ENCODE peak calls at places on chromosomes 5 and 9, in six cellular contexts. One of them, this sample, is unnamed. For H3K9me3, the result is how much of the 10 kb centered on the place peaks cover.

GRCh38 chr5:176671890-176672615 is 24.8 kb downstream of the TSPAN17 start:
- DNase-seq in hepatocyte: no peak
- DNase-seq in OCI-LY7: no peak
- DNase-seq in effector memory CD4-positive, alpha-beta T cell: no peak
- DNase-seq in transverse colon: no peak
- DNase-seq in neural progenitor cell: peak
- DNase-seq in this sample: no peak

GRCh38 chr9:112820886-112821285 is 69.8 kb downstream of the SLC46A2 start:
- DNase-seq in hepatocyte: no peak
- DNase-seq in OCI-LY7: no peak
- DNase-seq in effector memory CD4-positive, alpha-beta T cell: no peak
- DNase-seq in transverse colon: no peak
- DNase-seq in neural progenitor cell: no peak
- DNase-seq in this sample: no peak

GRCh38 chr5:42005561-42006153 is 80.6 kb downstream of the FBXO4 start:
- DNase-seq in hepatocyte: peak
- DNase-seq in OCI-LY7: peak
- DNase-seq in effector memory CD4-positive, alpha-beta T cell: no peak
- DNase-seq in transverse colon: no peak
- DNase-seq in neural progenitor cell: peak
- DNase-seq in this sample: no peak

GRCh38 chr9:14222149-14222835 is 91.6 kb downstream of the NFIB start:
- DNase-seq in hepatocyte: no peak
- DNase-seq in OCI-LY7: no peak
- DNase-seq in effector memory CD4-positive, alpha-beta T cell: no peak
- DNase-seq in transverse colon: no peak
- DNase-seq in neural progenitor cell: no peak
- DNase-seq in this sample: no peak

GRCh38 chr5:18553269-18553668 is 919.0 kb downstream of the TAF11L14 start:
- DNase-seq in hepatocyte: peak
- DNase-seq in OCI-LY7: no peak
- DNase-seq in effector memory CD4-positive, alpha-beta T cell: no peak
- DNase-seq in transverse colon: no peak
- DNase-seq in neural progenitor cell: no peak
- DNase-seq in this sample: peak

GRCh38 chr5:164597293-164597900 is 1092.0 kb downstream of the MAT2B start:
- DNase-seq in hepatocyte: peak
- DNase-seq in OCI-LY7: peak
- DNase-seq in effector memory CD4-positive, alpha-beta T cell: no peak
- DNase-seq in transverse colon: no peak
- DNase-seq in neural progenitor cell: peak
- DNase-seq in this sample: no peak

GRCh38 chr5:33324667-33325307 is 116.0 kb upstream of the TARS1 start:
- DNase-seq in hepatocyte: no peak
- DNase-seq in OCI-LY7: no peak
- DNase-seq in effector memory CD4-positive, alpha-beta T cell: no peak
- DNase-seq in transverse colon: no peak
- DNase-seq in neural progenitor cell: no peak
- DNase-seq in this sample: no peak

GRCh38 chr5:75529185-75529584 is 17.5 kb downstream of the POLK start:
- DNase-seq in hepatocyte: no peak
- DNase-seq in OCI-LY7: no peak
- DNase-seq in effector memory CD4-positive, alpha-beta T cell: no peak
- DNase-seq in transverse colon: no peak
- DNase-seq in neural progenitor cell: no peak
- DNase-seq in this sample: no peak

GRCh38 chr5:225334-225733 is 7.2 kb downstream of the SDHA start:
- DNase-seq in hepatocyte: no peak
- DNase-seq in OCI-LY7: no peak
- DNase-seq in effector memory CD4-positive, alpha-beta T cell: no peak
- DNase-seq in transverse colon: no peak
- DNase-seq in neural progenitor cell: no peak
- DNase-seq in this sample: no peak

DNA sequence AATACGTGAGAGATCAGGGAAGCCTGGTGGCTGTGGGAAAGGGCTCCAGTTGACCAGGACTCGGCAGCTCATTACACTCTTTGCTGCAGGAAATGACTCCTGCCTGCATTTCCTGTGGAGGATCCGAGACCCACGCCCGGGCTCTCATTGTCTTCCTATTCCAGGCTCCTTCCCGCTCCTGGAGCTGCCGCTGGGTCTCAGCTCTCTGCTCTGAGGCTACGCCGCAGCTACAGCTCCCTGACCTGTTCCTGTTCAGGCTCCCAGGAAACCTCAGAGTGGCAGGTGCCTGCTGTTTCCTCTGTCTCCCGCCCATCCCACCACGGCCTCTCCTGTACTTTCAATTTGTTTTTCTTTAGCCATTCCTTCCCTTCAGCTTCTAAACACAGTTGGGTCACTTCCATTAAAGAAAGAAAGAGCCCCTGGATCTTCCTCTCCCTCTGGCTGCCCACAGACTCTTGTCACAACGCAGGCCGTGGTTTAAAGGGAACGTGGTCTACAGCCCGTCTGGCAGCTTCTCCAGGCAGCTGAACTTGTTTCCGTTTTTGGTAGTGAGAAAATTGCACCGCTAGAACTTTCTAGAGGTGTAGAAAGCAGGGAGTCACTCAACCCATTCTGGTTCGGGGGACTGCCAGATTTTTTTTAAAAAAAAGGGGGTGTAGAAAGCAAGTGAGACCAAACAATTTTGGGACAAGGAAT is 71.4 kb downstream of the IL6ST start:
- DNase-seq in hepatocyte: no peak
- DNase-seq in OCI-LY7: no peak
- DNase-seq in effector memory CD4-positive, alpha-beta T cell: no peak
- DNase-seq in transverse colon: no peak
- DNase-seq in neural progenitor cell: peak
- DNase-seq in this sample: no peak
- H3K4me3 ChIP-seq in hepatocyte: no peak
- H3K4me3 ChIP-seq in OCI-LY7: no peak
- H3K4me3 ChIP-seq in effector memory CD4-positive, alpha-beta T cell: peak
- H3K4me3 ChIP-seq in transverse colon: no peak
- H3K4me3 ChIP-seq in neural progenitor cell: no peak
- H3K4me3 ChIP-seq in this sample: no peak

GRCh38 chr9:135244271-135244691 is 156.8 kb downstream of the OLFM1 start:
- DNase-seq in hepatocyte: no peak
- DNase-seq in OCI-LY7: no peak
- DNase-seq in effector memory CD4-positive, alpha-beta T cell: no peak
- DNase-seq in transverse colon: no peak
- DNase-seq in neural progenitor cell: no peak
- DNase-seq in this sample: no peak
- H3K9me3 ChIP-seq in hepatocyte: under half
- H3K9me3 ChIP-seq in OCI-LY7: under half
- H3K9me3 ChIP-seq in effector memory CD4-positive, alpha-beta T cell: under half
- H3K9me3 ChIP-seq in transverse colon: under half
- H3K9me3 ChIP-seq in neural progenitor cell: under half
- H3K9me3 ChIP-seq in this sample: under half

DNA sequence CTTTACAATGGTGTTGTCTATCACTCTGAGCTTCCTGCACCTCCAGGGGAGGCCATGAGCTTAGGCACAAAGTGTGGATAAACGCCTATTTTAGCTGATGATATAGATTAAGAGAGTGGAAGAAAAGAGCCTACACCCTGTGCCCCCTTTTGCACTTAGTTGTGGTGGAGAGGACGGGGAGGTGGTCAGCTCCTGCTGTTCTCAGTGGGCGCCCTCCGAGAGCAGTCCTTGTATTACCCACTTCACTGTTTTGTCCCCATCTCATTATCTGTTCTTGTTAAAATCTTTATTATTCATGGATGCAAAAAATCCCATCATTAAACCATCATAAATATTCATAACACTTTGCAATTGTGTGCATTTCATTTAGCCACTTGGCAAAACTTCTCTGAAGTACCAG is 303.3 kb downstream of the EFNA5 start:
- DNase-seq in hepatocyte: no peak
- DNase-seq in OCI-LY7: no peak
- DNase-seq in effector memory CD4-positive, alpha-beta T cell: no peak
- DNase-seq in transverse colon: no peak
- DNase-seq in neural progenitor cell: no peak
- DNase-seq in this sample: no peak
- H3K4me3 ChIP-seq in hepatocyte: no peak
- H3K4me3 ChIP-seq in OCI-LY7: no peak
- H3K4me3 ChIP-seq in effector memory CD4-positive, alpha-beta T cell: no peak
- H3K4me3 ChIP-seq in transverse colon: no peak
- H3K4me3 ChIP-seq in neural progenitor cell: no peak
- H3K4me3 ChIP-seq in this sample: no peak

DNA sequence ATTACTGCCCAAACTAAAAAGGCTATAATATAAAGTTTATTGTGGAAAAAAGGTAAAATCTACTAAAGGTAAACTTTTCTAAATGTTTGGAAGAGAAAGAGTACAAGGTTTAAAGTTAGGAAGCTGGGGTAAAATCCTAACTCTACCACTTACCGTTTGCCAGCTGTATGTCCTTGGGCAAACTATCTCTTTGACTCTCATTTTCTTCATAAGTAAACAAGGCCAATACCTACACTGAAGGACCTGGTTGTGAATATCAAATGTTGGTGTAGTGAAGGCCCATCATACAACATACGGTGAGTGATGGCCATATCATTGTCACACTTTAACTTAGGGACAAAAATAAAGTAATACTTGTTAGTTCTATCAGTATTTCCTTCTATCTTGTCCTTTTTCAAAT is 34.9 kb downstream of the ABHD17B start:
- DNase-seq in hepatocyte: no peak
- DNase-seq in OCI-LY7: no peak
- DNase-seq in effector memory CD4-positive, alpha-beta T cell: no peak
- DNase-seq in transverse colon: no peak
- DNase-seq in neural progenitor cell: no peak
- DNase-seq in this sample: no peak
- H3K9me3 ChIP-seq in hepatocyte: under half
- H3K9me3 ChIP-seq in OCI-LY7: half or more
- H3K9me3 ChIP-seq in effector memory CD4-positive, alpha-beta T cell: under half
- H3K9me3 ChIP-seq in transverse colon: under half
- H3K9me3 ChIP-seq in neural progenitor cell: under half
- H3K9me3 ChIP-seq in this sample: under half

GRCh38 chr9:129081388-129081889 is 528 bp downstream of the DOLPP1 start:
- DNase-seq in hepatocyte: no peak
- DNase-seq in OCI-LY7: no peak
- DNase-seq in effector memory CD4-positive, alpha-beta T cell: no peak
- DNase-seq in transverse colon: no peak
- DNase-seq in neural progenitor cell: no peak
- DNase-seq in this sample: no peak

GRCh38 chr9:129080312-129080607 is 651 bp upstream of the DOLPP1 start:
- DNase-seq in hepatocyte: no peak
- DNase-seq in OCI-LY7: no peak
- DNase-seq in effector memory CD4-positive, alpha-beta T cell: no peak
- DNase-seq in transverse colon: no peak
- DNase-seq in neural progenitor cell: no peak
- DNase-seq in this sample: no peak

GRCh38 chr9:129080608-129081387 is at the start of gene DOLPP1:
- DNase-seq in hepatocyte: peak
- DNase-seq in OCI-LY7: peak
- DNase-seq in effector memory CD4-positive, alpha-beta T cell: peak
- DNase-seq in transverse colon: peak
- DNase-seq in neural progenitor cell: peak
- DNase-seq in this sample: peak

GRCh38 chr9:129078691-129079503 is 2.0 kb upstream of the DOLPP1 start:
- DNase-seq in hepatocyte: no peak
- DNase-seq in OCI-LY7: no peak
- DNase-seq in effector memory CD4-positive, alpha-beta T cell: no peak
- DNase-seq in transverse colon: peak
- DNase-seq in neural progenitor cell: no peak
- DNase-seq in this sample: no peak

GRCh38 chr9:129079829-129080228 is 1.1 kb upstream of the DOLPP1 start:
- DNase-seq in hepatocyte: no peak
- DNase-seq in OCI-LY7: no peak
- DNase-seq in effector memory CD4-positive, alpha-beta T cell: no peak
- DNase-seq in transverse colon: no peak
- DNase-seq in neural progenitor cell: peak
- DNase-seq in this sample: no peak
- H3K4me3 ChIP-seq in hepatocyte: peak
- H3K4me3 ChIP-seq in OCI-LY7: peak
- H3K4me3 ChIP-seq in effector memory CD4-positive, alpha-beta T cell: peak
- H3K4me3 ChIP-seq in transverse colon: no peak
- H3K4me3 ChIP-seq in neural progenitor cell: peak
- H3K4me3 ChIP-seq in this sample: peak

DNA sequence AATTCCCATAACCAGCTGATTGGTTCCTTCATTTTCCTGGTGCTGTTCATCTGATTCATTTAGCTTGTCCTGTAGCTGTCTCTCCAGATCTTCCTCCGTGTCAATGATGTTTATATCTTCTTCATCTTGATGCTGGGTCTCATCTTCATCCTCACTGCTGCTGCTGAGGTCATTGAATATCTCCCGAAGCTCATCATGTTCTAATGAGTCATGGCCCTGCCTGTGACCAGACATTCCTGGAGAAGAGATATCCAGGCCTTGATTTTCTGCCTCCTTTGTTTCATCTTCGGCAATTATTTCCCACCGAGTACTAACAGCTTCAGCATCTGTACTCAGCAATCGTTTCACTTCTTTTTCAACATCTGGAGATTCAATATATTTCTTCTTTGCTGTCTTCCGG is 1.4 kb downstream of the TAF7 start:
- DNase-seq in hepatocyte: no peak
- DNase-seq in OCI-LY7: no peak
- DNase-seq in effector memory CD4-positive, alpha-beta T cell: no peak
- DNase-seq in transverse colon: no peak
- DNase-seq in neural progenitor cell: no peak
- DNase-seq in this sample: no peak
- H3K9me3 ChIP-seq in hepatocyte: half or more
- H3K9me3 ChIP-seq in OCI-LY7: half or more
- H3K9me3 ChIP-seq in effector memory CD4-positive, alpha-beta T cell: under half
- H3K9me3 ChIP-seq in transverse colon: half or more
- H3K9me3 ChIP-seq in neural progenitor cell: under half
- H3K9me3 ChIP-seq in this sample: under half